ENCODE peak calls at places on chromosomes 5 and 9, in ten cellular contexts. One of them, this sample, is unnamed.

GRCh38 chr9:11676821-11677220 is 1016.4 kb upstream of the TYRP1 start:
- DNase-seq in activated CD8-positive, alpha-beta memory T cell treated with anti-CD3 and anti-CD28 coated beads for 24 hours: no peak
- DNase-seq in kidney tubule cell: no peak
- DNase-seq in T-cell: no peak
- DNase-seq in HFFc6: no peak
- DNase-seq in OCI-M1: no peak
- DNase-seq in breast epithelium: no peak
- DNase-seq in OCI-LY7: no peak
- DNase-seq in pulmonary artery endothelial cell: no peak
- DNase-seq in H1: no peak
- DNase-seq in this sample: no peak

GRCh38 chr5:16855475-16855874 is 80.6 kb downstream of the MYO10 start:
- DNase-seq in activated CD8-positive, alpha-beta memory T cell treated with anti-CD3 and anti-CD28 coated beads for 24 hours: no peak
- DNase-seq in kidney tubule cell: no peak
- DNase-seq in T-cell: no peak
- DNase-seq in HFFc6: no peak
- DNase-seq in OCI-M1: no peak
- DNase-seq in breast epithelium: no peak
- DNase-seq in OCI-LY7: no peak
- DNase-seq in pulmonary artery endothelial cell: peak; percentile 67
- DNase-seq in H1: no peak
- DNase-seq in this sample: no peak

GRCh38 chr5:172769598-172770373 is 1.2 kb downstream of the DUSP1 start:
- DNase-seq in activated CD8-positive, alpha-beta memory T cell treated with anti-CD3 and anti-CD28 coated beads for 24 hours: no peak
- DNase-seq in kidney tubule cell: peak; percentile 53
- DNase-seq in T-cell: no peak
- DNase-seq in HFFc6: peak; percentile 49
- DNase-seq in OCI-M1: no peak
- DNase-seq in breast epithelium: no peak
- DNase-seq in OCI-LY7: peak; percentile 28
- DNase-seq in pulmonary artery endothelial cell: no peak
- DNase-seq in H1: no peak
- DNase-seq in this sample: no peak

GRCh38 chr9:106468431-106468830 is 394.5 kb upstream of the ZNF462 start:
- DNase-seq in activated CD8-positive, alpha-beta memory T cell treated with anti-CD3 and anti-CD28 coated beads for 24 hours: no peak
- DNase-seq in kidney tubule cell: no peak
- DNase-seq in T-cell: no peak
- DNase-seq in HFFc6: no peak
- DNase-seq in OCI-M1: no peak
- DNase-seq in breast epithelium: no peak
- DNase-seq in OCI-LY7: no peak
- DNase-seq in pulmonary artery endothelial cell: no peak
- DNase-seq in H1: no peak
- DNase-seq in this sample: no peak

GRCh38 chr9:2087500-2088313 is 72.6 kb downstream of the SMARCA2 start:
- DNase-seq in activated CD8-positive, alpha-beta memory T cell treated with anti-CD3 and anti-CD28 coated beads for 24 hours: no peak
- DNase-seq in kidney tubule cell: peak; percentile 57
- DNase-seq in T-cell: no peak
- DNase-seq in HFFc6: peak; percentile 66
- DNase-seq in OCI-M1: peak; percentile 65
- DNase-seq in breast epithelium: no peak
- DNase-seq in OCI-LY7: peak; percentile 71
- DNase-seq in pulmonary artery endothelial cell: no peak
- DNase-seq in H1: no peak
- DNase-seq in this sample: peak; percentile 22

GRCh38 chr5:15901151-15901550 is 278.4 kb downstream of the MARCHF11 start:
- DNase-seq in activated CD8-positive, alpha-beta memory T cell treated with anti-CD3 and anti-CD28 coated beads for 24 hours: no peak
- DNase-seq in kidney tubule cell: no peak
- DNase-seq in T-cell: no peak
- DNase-seq in HFFc6: no peak
- DNase-seq in OCI-M1: no peak
- DNase-seq in breast epithelium: no peak
- DNase-seq in OCI-LY7: no peak
- DNase-seq in pulmonary artery endothelial cell: no peak
- DNase-seq in H1: no peak
- DNase-seq in this sample: no peak

GRCh38 chr9:1434082-1434481 is 383.9 kb downstream of the DMRT2 start:
- DNase-seq in activated CD8-positive, alpha-beta memory T cell treated with anti-CD3 and anti-CD28 coated beads for 24 hours: no peak
- DNase-seq in kidney tubule cell: no peak
- DNase-seq in T-cell: no peak
- DNase-seq in HFFc6: no peak
- DNase-seq in OCI-M1: peak; percentile 2
- DNase-seq in breast epithelium: no peak
- DNase-seq in OCI-LY7: no peak
- DNase-seq in pulmonary artery endothelial cell: no peak
- DNase-seq in H1: no peak
- DNase-seq in this sample: no peak

GRCh38 chr5:60584304-60584703 is 115.7 kb downstream of the DEPDC1B start:
- DNase-seq in activated CD8-positive, alpha-beta memory T cell treated with anti-CD3 and anti-CD28 coated beads for 24 hours: no peak
- DNase-seq in kidney tubule cell: no peak
- DNase-seq in T-cell: no peak
- DNase-seq in HFFc6: no peak
- DNase-seq in OCI-M1: no peak
- DNase-seq in breast epithelium: no peak
- DNase-seq in OCI-LY7: no peak
- DNase-seq in pulmonary artery endothelial cell: no peak
- DNase-seq in H1: no peak
- DNase-seq in this sample: no peak

GRCh38 chr9:94919376-94920098 is 193.0 kb downstream of the AOPEP start:
- DNase-seq in activated CD8-positive, alpha-beta memory T cell treated with anti-CD3 and anti-CD28 coated beads for 24 hours: no peak
- DNase-seq in kidney tubule cell: peak; percentile 34
- DNase-seq in T-cell: no peak
- DNase-seq in HFFc6: peak; percentile 70
- DNase-seq in OCI-M1: no peak
- DNase-seq in breast epithelium: peak; percentile 33
- DNase-seq in OCI-LY7: no peak
- DNase-seq in pulmonary artery endothelial cell: no peak
- DNase-seq in H1: no peak
- DNase-seq in this sample: no peak

GRCh38 chr5:82351754-82352145 is 73.6 kb upstream of the RPS23 start:
- DNase-seq in activated CD8-positive, alpha-beta memory T cell treated with anti-CD3 and anti-CD28 coated beads for 24 hours: no peak
- DNase-seq in kidney tubule cell: peak; percentile 73
- DNase-seq in T-cell: no peak
- DNase-seq in HFFc6: peak; percentile 78
- DNase-seq in OCI-M1: peak; percentile 84
- DNase-seq in breast epithelium: no peak
- DNase-seq in OCI-LY7: peak; percentile 51
- DNase-seq in pulmonary artery endothelial cell: peak; percentile 39
- DNase-seq in H1: no peak
- DNase-seq in this sample: peak; percentile 20

GRCh38 chr5:11596185-11596584 is 308.1 kb downstream of the CTNND2 start:
- DNase-seq in activated CD8-positive, alpha-beta memory T cell treated with anti-CD3 and anti-CD28 coated beads for 24 hours: no peak
- DNase-seq in kidney tubule cell: no peak
- DNase-seq in T-cell: no peak
- DNase-seq in HFFc6: no peak
- DNase-seq in OCI-M1: no peak
- DNase-seq in breast epithelium: no peak
- DNase-seq in OCI-LY7: no peak
- DNase-seq in pulmonary artery endothelial cell: no peak
- DNase-seq in H1: no peak
- DNase-seq in this sample: no peak

GRCh38 chr5:109701252-109701651 is 11.5 kb downstream of the MAN2A1 start:
- DNase-seq in activated CD8-positive, alpha-beta memory T cell treated with anti-CD3 and anti-CD28 coated beads for 24 hours: no peak
- DNase-seq in kidney tubule cell: peak; percentile 59
- DNase-seq in T-cell: no peak
- DNase-seq in HFFc6: peak; percentile 10
- DNase-seq in OCI-M1: no peak
- DNase-seq in breast epithelium: no peak
- DNase-seq in OCI-LY7: no peak
- DNase-seq in pulmonary artery endothelial cell: no peak
- DNase-seq in H1: no peak
- DNase-seq in this sample: no peak

GRCh38 chr5:146706321-146706972 is 172.1 kb downstream of the PPP2R2B start:
- DNase-seq in activated CD8-positive, alpha-beta memory T cell treated with anti-CD3 and anti-CD28 coated beads for 24 hours: no peak
- DNase-seq in kidney tubule cell: no peak
- DNase-seq in T-cell: peak; percentile 6
- DNase-seq in HFFc6: no peak
- DNase-seq in OCI-M1: no peak
- DNase-seq in breast epithelium: no peak
- DNase-seq in OCI-LY7: peak; percentile 1
- DNase-seq in pulmonary artery endothelial cell: no peak
- DNase-seq in H1: no peak
- DNase-seq in this sample: no peak

GRCh38 chr5:1945606-1946005 is 62.9 kb upstream of the IRX4 start:
- DNase-seq in activated CD8-positive, alpha-beta memory T cell treated with anti-CD3 and anti-CD28 coated beads for 24 hours: no peak
- DNase-seq in kidney tubule cell: no peak
- DNase-seq in T-cell: no peak
- DNase-seq in HFFc6: no peak
- DNase-seq in OCI-M1: no peak
- DNase-seq in breast epithelium: no peak
- DNase-seq in OCI-LY7: no peak
- DNase-seq in pulmonary artery endothelial cell: no peak
- DNase-seq in H1: no peak
- DNase-seq in this sample: no peak

GRCh38 chr9:79346350-79347020 is 225.3 kb upstream of the TLE4 start:
- DNase-seq in activated CD8-positive, alpha-beta memory T cell treated with anti-CD3 and anti-CD28 coated beads for 24 hours: no peak
- DNase-seq in kidney tubule cell: no peak
- DNase-seq in T-cell: no peak
- DNase-seq in HFFc6: no peak
- DNase-seq in OCI-M1: no peak
- DNase-seq in breast epithelium: no peak
- DNase-seq in OCI-LY7: no peak
- DNase-seq in pulmonary artery endothelial cell: no peak
- DNase-seq in H1: no peak
- DNase-seq in this sample: no peak

GRCh38 chr5:72244862-72245371 is 75.1 kb downstream of the MRPS27 start:
- DNase-seq in activated CD8-positive, alpha-beta memory T cell treated with anti-CD3 and anti-CD28 coated beads for 24 hours: no peak
- DNase-seq in kidney tubule cell: peak; percentile 52
- DNase-seq in T-cell: no peak
- DNase-seq in HFFc6: peak; percentile 60
- DNase-seq in OCI-M1: peak; percentile 88
- DNase-seq in breast epithelium: no peak
- DNase-seq in OCI-LY7: peak; percentile 36
- DNase-seq in pulmonary artery endothelial cell: no peak
- DNase-seq in H1: no peak
- DNase-seq in this sample: peak; percentile 32

GRCh38 chr9:74496819-74497749 is at the start of gene RORB:
- DNase-seq in activated CD8-positive, alpha-beta memory T cell treated with anti-CD3 and anti-CD28 coated beads for 24 hours: peak; percentile 65
- DNase-seq in kidney tubule cell: peak; percentile 29
- DNase-seq in T-cell: no peak
- DNase-seq in HFFc6: no peak
- DNase-seq in OCI-M1: no peak
- DNase-seq in breast epithelium: no peak
- DNase-seq in OCI-LY7: no peak
- DNase-seq in pulmonary artery endothelial cell: no peak
- DNase-seq in H1: no peak
- DNase-seq in this sample: peak; percentile 66

GRCh38 chr9:88534456-88535225 is at the start of gene NXNL2:
- DNase-seq in activated CD8-positive, alpha-beta memory T cell treated with anti-CD3 and anti-CD28 coated beads for 24 hours: no peak
- DNase-seq in kidney tubule cell: peak; percentile 91
- DNase-seq in T-cell: peak; percentile 38
- DNase-seq in HFFc6: peak; percentile 91
- DNase-seq in OCI-M1: no peak
- DNase-seq in breast epithelium: peak; percentile 71
- DNase-seq in OCI-LY7: no peak
- DNase-seq in pulmonary artery endothelial cell: no peak
- DNase-seq in H1: no peak
- DNase-seq in this sample: peak; percentile 89

GRCh38 chr5:96209829-96210228 is 223.2 kb downstream of the PCSK1 start:
- DNase-seq in activated CD8-positive, alpha-beta memory T cell treated with anti-CD3 and anti-CD28 coated beads for 24 hours: no peak
- DNase-seq in kidney tubule cell: peak; percentile 44
- DNase-seq in T-cell: no peak
- DNase-seq in HFFc6: peak; percentile 84
- DNase-seq in OCI-M1: no peak
- DNase-seq in breast epithelium: no peak
- DNase-seq in OCI-LY7: no peak
- DNase-seq in pulmonary artery endothelial cell: no peak
- DNase-seq in H1: no peak
- DNase-seq in this sample: no peak

GRCh38 chr5:98173334-98173733 is 600.1 kb upstream of the RGMB start:
- DNase-seq in activated CD8-positive, alpha-beta memory T cell treated with anti-CD3 and anti-CD28 coated beads for 24 hours: no peak
- DNase-seq in kidney tubule cell: peak; percentile 73
- DNase-seq in T-cell: no peak
- DNase-seq in HFFc6: peak; percentile 50
- DNase-seq in OCI-M1: no peak
- DNase-seq in breast epithelium: no peak
- DNase-seq in OCI-LY7: no peak
- DNase-seq in pulmonary artery endothelial cell: no peak
- DNase-seq in H1: no peak
- DNase-seq in this sample: no peak

GRCh38 chr9:21097817-21098216 is 20.1 kb upstream of the IFNB1 start:
- DNase-seq in activated CD8-positive, alpha-beta memory T cell treated with anti-CD3 and anti-CD28 coated beads for 24 hours: no peak
- DNase-seq in kidney tubule cell: no peak
- DNase-seq in T-cell: no peak
- DNase-seq in HFFc6: no peak
- DNase-seq in OCI-M1: no peak
- DNase-seq in breast epithelium: no peak
- DNase-seq in OCI-LY7: peak; percentile 7
- DNase-seq in pulmonary artery endothelial cell: no peak
- DNase-seq in H1: no peak
- DNase-seq in this sample: no peak